ENCODE peak calls at places on chromosomes 3 and 15, in ten cellular contexts. L is ovary; N is IMR-90; S is spleen; Z is psoas muscle; A is left ventricle myocardium inferior; O is adrenal gland; P is body of pancreas; F is endodermal cell; V is CD8-positive, alpha-beta T cell. G is an unnamed sample.

GRCh38 chr3:174333640-174334039 is 525.5 kb upstream of the NAALADL2 start:
- DNase-seq in F (no peak), O (no peak), V (no peak), A (no peak), L (no peak), Z (no peak), P (no peak), N (peak; percentile 25), S (no peak), G (no peak)

GRCh38 chr15:31328999-31329639 is 2.5 kb downstream of the KLF13 start:
- DNase-seq in S (peak; percentile 91), O (no peak), A (no peak), Z (no peak), L (peak; percentile 58), F (peak; percentile 82), N (no peak), V (peak; percentile 48), P (peak; percentile 67), G (no peak)

GRCh38 chr3:20760981-20761380 is 575.0 kb upstream of the SGO1 start:
- DNase-seq in V (no peak), A (no peak), N (no peak), Z (no peak), P (no peak), S (no peak), F (no peak), O (no peak), L (no peak), G (no peak)

GRCh38 chr3:57756528-57757401 is 656 bp downstream of the SLMAP start:
- DNase-seq in O (peak; percentile 70), S (peak; percentile 92), F (peak; percentile 80), V (peak; percentile 27), L (peak; percentile 60), Z (peak; percentile 63), N (peak; percentile 74), A (peak; percentile 35), P (peak; percentile 53), G (peak; percentile 38)

GRCh38 chr3:45088543-45088942 is 57.6 kb downstream of the CDCP1 start:
- DNase-seq in Z (no peak), O (no peak), F (no peak), S (no peak), N (no peak), V (no peak), P (peak; percentile 94), L (no peak), A (no peak), G (no peak)

GRCh38 chr3:64342940-64343691 is 117.8 kb upstream of the PRICKLE2 start:
- DNase-seq in F (peak; percentile 74), O (peak; percentile 12), Z (no peak), S (no peak), P (no peak), V (no peak), A (no peak), L (no peak), N (peak; percentile 92), G (peak; percentile 87)

GRCh38 chr3:130963878-130964277 is 62.7 kb downstream of the ASTE1 start:
- DNase-seq in Z (no peak), S (no peak), O (no peak), F (no peak), V (no peak), A (no peak), P (no peak), L (no peak), N (peak; percentile 98), G (no peak)

GRCh38 chr15:75725021-75725718 is 12.5 kb upstream of the CSPG4 start:
- DNase-seq in P (no peak), L (peak; percentile 23), F (no peak), V (no peak), Z (no peak), O (no peak), A (no peak), N (no peak), S (peak; percentile 66), G (no peak)

GRCh38 chr3:45981321-45982038 is 14.1 kb downstream of the FYCO1 start:
- DNase-seq in O (peak; percentile 65), Z (no peak), F (no peak), P (no peak), V (no peak), S (no peak), L (no peak), N (peak; percentile 76), A (no peak), G (peak; percentile 55)

GRCh38 chr3:107643038-107643883 is 120.5 kb downstream of the BBX start:
- DNase-seq in O (no peak), P (no peak), L (no peak), Z (no peak), A (no peak), F (peak; percentile 65), V (no peak), S (no peak), N (no peak), G (peak; percentile 49)

GRCh38 chr3:37943631-37944242 is 46.8 kb upstream of the VILL start:
- DNase-seq in L (no peak), S (no peak), V (no peak), P (peak; percentile 24), N (no peak), F (no peak), A (no peak), O (no peak), Z (no peak), G (no peak)

GRCh38 chr3:37943126-37943525 is 47.5 kb upstream of the VILL start:
- DNase-seq in S (no peak), A (no peak), O (no peak), V (no peak), P (no peak), L (no peak), Z (no peak), F (no peak), N (no peak), G (no peak)

GRCh38 chr3:37942646-37943045 is 47.9 kb upstream of the VILL start:
- DNase-seq in O (no peak), V (no peak), F (no peak), P (no peak), L (no peak), S (no peak), N (no peak), Z (no peak), A (no peak), G (no peak)

GRCh38 chr3:37940242-37940908 is 50.2 kb upstream of the VILL start:
- DNase-seq in Z (no peak), A (no peak), S (no peak), F (no peak), O (no peak), V (no peak), L (no peak), P (no peak), N (no peak), G (no peak)

DNA sequence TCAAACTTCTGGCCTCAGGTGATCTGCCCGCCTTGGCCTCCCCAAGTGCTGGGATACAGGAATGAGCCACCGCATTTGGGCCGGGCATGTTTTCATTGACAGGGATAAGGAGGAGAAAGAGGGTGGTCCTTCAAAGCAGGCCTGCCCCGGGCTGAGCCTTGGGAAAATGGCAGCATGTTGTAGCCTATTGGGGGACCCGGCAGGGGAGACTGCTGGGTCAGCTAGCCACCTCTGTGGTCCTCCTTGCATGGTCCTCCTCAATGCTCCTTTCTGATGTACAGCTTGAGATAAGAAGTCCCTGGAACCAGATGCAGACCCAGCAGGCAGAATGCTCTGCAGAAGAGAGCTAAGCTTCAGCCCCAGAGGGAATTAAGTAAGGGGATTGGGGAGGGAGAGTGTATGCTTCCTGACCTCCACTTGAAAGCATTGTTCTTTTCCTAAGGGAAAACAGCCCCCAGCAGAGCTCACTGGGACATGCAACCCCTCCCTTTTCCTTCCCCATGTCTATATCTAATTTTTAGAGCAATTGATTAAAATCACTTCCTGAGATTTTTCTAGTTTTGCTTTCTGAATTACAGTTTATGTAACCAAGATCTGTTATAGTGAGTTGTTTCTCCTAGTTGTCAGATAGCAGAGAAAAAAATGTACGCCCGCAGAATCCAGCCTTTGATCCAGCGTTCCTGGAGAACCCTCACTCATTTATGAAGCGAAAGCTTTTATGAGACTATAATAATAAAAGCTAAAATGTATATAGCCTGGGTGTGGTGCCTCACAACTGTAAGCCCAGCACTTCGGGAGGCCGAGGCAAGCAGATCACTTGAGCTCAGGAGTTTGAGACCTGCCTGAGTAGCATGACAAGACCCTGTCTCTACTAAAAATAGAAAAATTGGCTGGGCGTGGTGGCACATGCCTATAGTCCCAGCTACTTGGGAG is 48.7 kb upstream of the VILL start:
- DNase-seq in S (no peak), F (no peak), A (no peak), O (no peak), P (no peak), Z (no peak), V (no peak), L (no peak), N (no peak), G (no peak)
- H3K4me1 ChIP-seq in S (peaks cover 23% of the 10 kb centered on the region), F (no peaks in the 10 kb centered on the region), A (peaks cover 62% of the 10 kb centered on the region), O (peaks cover 14% of the 10 kb centered on the region), P (peaks cover 57% of the 10 kb centered on the region), Z (peaks cover 7% of the 10 kb centered on the region), V (no peaks in the 10 kb centered on the region), L (peaks cover 36% of the 10 kb centered on the region), N (peaks cover 24% of the 10 kb centered on the region), G (peaks cover 12% of the 10 kb centered on the region)

DNA sequence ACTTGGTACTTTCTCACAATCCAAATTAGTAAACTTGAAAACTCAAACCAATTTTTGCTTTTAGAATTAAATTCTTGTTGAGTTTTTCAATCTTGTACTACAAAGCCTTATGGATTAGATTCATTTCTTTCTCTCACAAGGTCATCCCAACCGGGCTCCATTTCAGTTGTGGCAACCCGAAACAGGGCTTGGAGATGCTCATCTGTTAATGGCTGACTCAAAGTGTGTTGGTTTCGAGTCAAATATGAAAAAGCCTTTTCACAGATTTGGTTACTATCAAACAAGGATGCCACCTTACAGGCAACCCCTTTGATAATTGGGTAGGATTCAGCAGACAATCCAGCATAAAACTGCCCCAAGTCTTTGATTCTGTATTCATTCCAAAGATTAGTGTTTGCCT is 1.8 kb downstream of the EPM2AIP1 start:
- DNase-seq in F (no peak), L (no peak), P (no peak), N (no peak), A (no peak), Z (no peak), O (no peak), S (no peak), V (no peak), G (no peak)
- H3K27ac ChIP-seq in F (no peak overlapping the region), L (no peak overlapping the region), P (no peak overlapping the region), N (no peak overlapping the region), A (peak overlapping the region; percentile 97), Z (peak overlapping the region; percentile 98), O (no peak overlapping the region), S (peak overlapping the region; percentile 100), V (no peak overlapping the region), G (peak overlapping the region; percentile 98)

DNA sequence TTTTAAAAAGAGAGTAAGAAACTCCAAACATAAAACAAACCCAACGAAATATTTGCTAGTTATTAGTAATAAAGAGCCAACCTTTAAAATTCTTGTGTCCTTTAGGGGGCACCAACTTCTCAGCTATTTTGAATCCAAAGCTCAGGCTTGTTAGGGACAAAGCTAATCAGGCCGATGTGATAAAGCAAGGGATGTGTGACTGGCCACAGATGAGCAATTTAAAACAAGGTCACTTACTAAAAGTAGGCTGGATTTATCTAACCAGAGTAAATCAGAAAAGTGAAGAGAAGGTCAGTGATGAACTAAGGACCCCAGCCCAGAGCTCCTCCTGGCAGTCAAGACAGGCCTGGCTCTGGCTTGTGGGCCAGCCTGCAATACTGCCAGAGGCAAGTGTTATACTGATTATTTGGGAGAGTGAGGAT is 108.5 kb downstream of the CYP19A1 start:
- DNase-seq in A (no peak), F (peak; percentile 63), Z (no peak), O (peak; percentile 20), N (peak; percentile 27), V (no peak), S (no peak), L (no peak), P (peak; percentile 33), G (peak; percentile 46)
- TF ChIP-seq CTCF in A (peak; percentile 47), F (peak; percentile 77), Z (no peak), O (peak; percentile 48), N (peak; percentile 41), V (no peak), S (no peak), L (peak; percentile 41), P (no peak), G (peak; percentile 52)

GRCh38 chr3:129180461-129180860 is 3.2 kb downstream of the CNBP start:
- DNase-seq in F (no peak), P (no peak), A (no peak), O (no peak), Z (no peak), V (no peak), S (no peak), L (no peak), N (no peak), G (no peak)
- H3K4me1 ChIP-seq in F (no peaks in the 10 kb centered on the region), P (peaks cover 66% of the 10 kb centered on the region), A (peaks cover 97% of the 10 kb centered on the region), O (peaks cover 57% of the 10 kb centered on the region), Z (peaks cover 59% of the 10 kb centered on the region), V (peaks cover 67% of the 10 kb centered on the region), S (peaks cover 83% of the 10 kb centered on the region), L (peaks cover 12% of the 10 kb centered on the region), N (peaks cover 5% of the 10 kb centered on the region), G (peaks cover 17% of the 10 kb centered on the region)

G was measured in cardiac muscle cell.